ENCODE peak calls at places on chromosomes 5 and 9, in six cellular contexts. Z is GM03348; Q is M059J; H is astrocyte of the cerebellum; W is A673; N is stimulated activated CD4-positive, alpha-beta T cell treated with anti-CD3 and anti-CD28 coated beads, Interleukin-15, amount 100 ng/mL, for 48 hours. B is an unnamed sample.

GRCh38 chr5:32865475-32865874 is 154.4 kb downstream of the NPR3 start:
- DNase-seq in Z (peak; percentile 24), Q (peak; percentile 62), H (peak; percentile 73), W (no peak), N (no peak), B (no peak)

GRCh38 chr9:133143639-133144141 is 20.0 kb downstream of the GBGT1 start:
- DNase-seq in Z (no peak), Q (no peak), H (no peak), W (no peak), N (no peak), B (no peak)

GRCh38 chr9:130770679-130771442 is 64.2 kb upstream of the ABL1 start:
- DNase-seq in Z (peak; percentile 68), Q (peak; percentile 63), H (peak; percentile 70), W (peak; percentile 84), N (no peak), B (peak; percentile 20)

GRCh38 chr9:105072476-105072875 is 144.5 kb upstream of the ABCA1 start:
- DNase-seq in Z (no peak), Q (no peak), H (no peak), W (no peak), N (no peak), B (no peak)

GRCh38 chr5:133121611-133122150 is 69.9 kb downstream of the HSPA4 start:
- DNase-seq in Z (no peak), Q (no peak), H (no peak), W (no peak), N (no peak), B (no peak)

GRCh38 chr9:120922404-120923173 is 4.0 kb downstream of the TRAF1 start:
- DNase-seq in Z (no peak), Q (no peak), H (no peak), W (no peak), N (no peak), B (no peak)

GRCh38 chr9:93205045-93205768 is 21.3 kb downstream of the WNK2 start:
- DNase-seq in Z (no peak), Q (peak; percentile 32), H (no peak), W (no peak), N (no peak), B (peak; percentile 76)

GRCh38 chr9:19409406-19410194 is 791 bp downstream of the ACER2 start:
- DNase-seq in Z (peak; percentile 29), Q (peak; percentile 28), H (no peak), W (peak; percentile 13), N (no peak), B (peak; percentile 15)

GRCh38 chr5:67831081-67831480 is 384.5 kb upstream of the PIK3R1 start:
- DNase-seq in Z (no peak), Q (no peak), H (no peak), W (no peak), N (no peak), B (peak; percentile 7)